ENCODE peak calls at places on chromosomes 3 and 15, in six cellular contexts. Y is psoas muscle, Z is cardiac fibroblast, N is activated T-cell treated with anti-CD3 and anti-CD28 coated beads for 1 hour, R is adrenal gland, W is cortex of kidney. D is an unnamed sample.

GRCh38 chr3:176916777-176917176 is 280.5 kb downstream of the TBL1XR1 start:
- DNase-seq in Y (no peak), N (no peak), W (no peak), R (no peak), Z (no peak), D (no peak)

GRCh38 chr15:95698971-95699370 is 631.5 kb upstream of the NR2F2 start:
- DNase-seq in W (no peak), Z (no peak), R (no peak), N (no peak), Y (no peak), D (no peak)

GRCh38 chr3:107737909-107738308 is 215.1 kb downstream of the BBX start:
- DNase-seq in N (no peak), W (no peak), R (no peak), Y (no peak), Z (no peak), D (no peak)

GRCh38 chr3:194329566-194329965 is 21.6 kb downstream of the CPN2 start:
- DNase-seq in W (no peak), Z (no peak), N (no peak), Y (no peak), R (no peak), D (no peak)

GRCh38 chr3:99720985-99721632 is 82.7 kb downstream of the COL8A1 start:
- DNase-seq in N (no peak), Z (peak; percentile 43), Y (no peak), R (no peak), W (no peak), D (no peak)

GRCh38 chr3:110743984-110744383 is 327.6 kb upstream of the NECTIN3 start:
- DNase-seq in Z (no peak), N (no peak), W (no peak), R (no peak), Y (no peak), D (no peak)

GRCh38 chr3:57009367-57009766 is 51.1 kb upstream of the SPATA12 start:
- DNase-seq in W (no peak), R (no peak), N (no peak), Z (peak; percentile 66), Y (no peak), D (no peak)

GRCh38 chr15:81480645-81481053 is 106.6 kb upstream of the TMC3 start:
- DNase-seq in N (no peak), W (no peak), Z (peak; percentile 75), Y (no peak), R (peak; percentile 19), D (no peak)

GRCh38 chr15:36612063-36612788 is 32.8 kb downstream of the CDIN1 start:
- DNase-seq in Y (no peak), Z (peak; percentile 57), W (no peak), R (no peak), N (no peak), D (no peak)

GRCh38 chr3:174945951-174946350 is 86.8 kb downstream of the NAALADL2 start:
- DNase-seq in R (no peak), W (no peak), Z (no peak), N (no peak), Y (no peak), D (no peak)

GRCh38 chr3:183904833-183905780 is 20.4 kb upstream of the PARL start:
- DNase-seq in W (no peak), Y (no peak), Z (no peak), R (no peak), N (no peak), D (no peak)

GRCh38 chr3:42214565-42215283 is 51.3 kb downstream of the CCK start:
- DNase-seq in Z (no peak), R (no peak), N (no peak), W (no peak), Y (no peak), D (no peak)

GRCh38 chr15:74892313-74892712 is 2.5 kb downstream of the MPI start:
- DNase-seq in Z (no peak), Y (peak; percentile 41), W (no peak), N (no peak), R (peak; percentile 54), D (no peak)

GRCh38 chr3:59150039-59150438 is 100.2 kb upstream of the CFAP20DC start:
- DNase-seq in Z (no peak), Y (no peak), W (no peak), N (no peak), R (no peak), D (no peak)

GRCh38 chr15:49293941-49294340 is 123.9 kb downstream of the GALK2 start:
- DNase-seq in W (no peak), Y (no peak), Z (no peak), N (no peak), R (no peak), D (no peak)

GRCh38 chr15:65884511-65884910 is 15.2 kb downstream of the RAB11A start:
- DNase-seq in Y (no peak), Z (no peak), W (no peak), R (no peak), N (no peak), D (no peak)

GRCh38 chr15:92541197-92542190 is 114.1 kb downstream of the FAM174B start:
- DNase-seq in W (no peak), R (no peak), N (no peak), Y (no peak), Z (no peak), D (no peak)

GRCh38 chr3:162998205-162998604 is 1501.6 kb downstream of the OTOL1 start:
- DNase-seq in W (no peak), N (no peak), R (no peak), Z (no peak), Y (no peak), D (no peak)

GRCh38 chr3:51637941-51638471 is 33.0 kb upstream of the TEX264 start:
- DNase-seq in W (no peak), Z (peak; percentile 74), Y (no peak), N (no peak), R (peak; percentile 49), D (no peak)

GRCh38 chr3:46824561-46824960 is 38.7 kb downstream of the MYL3 start:
- DNase-seq in R (no peak), W (no peak), N (no peak), Y (no peak), Z (no peak), D (no peak)

GRCh38 chr3:18830087-18830486 is 318.2 kb upstream of the KCNH8 start:
- DNase-seq in W (no peak), R (no peak), Z (no peak), Y (no peak), N (no peak), D (no peak)

GRCh38 chr3:172341482-172342059 is 106.7 kb downstream of the GHSR start:
- DNase-seq in W (no peak), R (no peak), N (no peak), Y (no peak), Z (peak; percentile 73), D (no peak)

GRCh38 chr3:68876112-68876713 is 56.1 kb downstream of the TAFA4 start:
- DNase-seq in Y (no peak), N (no peak), R (peak; percentile 31), W (no peak), Z (peak; percentile 82), D (no peak)

GRCh38 chr3:175777495-175777894 is 918.4 kb downstream of the NAALADL2 start:
- DNase-seq in N (no peak), Z (peak; percentile 22), Y (no peak), W (no peak), R (no peak), D (no peak)

GRCh38 chr3:116148881-116149530 is 296.3 kb downstream of the LSAMP start:
- DNase-seq in N (no peak), W (no peak), Z (no peak), Y (no peak), R (no peak), D (no peak)

GRCh38 chr15:80461370-80462060 is 57.3 kb downstream of the ARNT2 start:
- DNase-seq in Z (no peak), R (no peak), W (no peak), Y (no peak), N (no peak), D (no peak)

GRCh38 chr15:86201313-86202008 is 121.8 kb downstream of the AGBL1 start:
- DNase-seq in Y (no peak), N (no peak), W (no peak), Z (no peak), R (no peak), D (no peak)

GRCh38 chr15:34366271-34367043 is 539 bp downstream of the LPCAT4 start:
- DNase-seq in Z (peak; percentile 75), W (no peak), Y (peak; percentile 72), R (peak; percentile 52), N (peak; percentile 28), D (peak; percentile 24)

GRCh38 chr15:24659622-24660021 is 16.0 kb upstream of the NPAP1 start:
- DNase-seq in R (no peak), Y (no peak), N (no peak), Z (no peak), W (no peak), D (no peak)

GRCh38 chr15:67456677-67457529 is 64.0 kb upstream of the C15orf61 start:
- DNase-seq in R (peak; percentile 84), N (peak; percentile 82), W (no peak), Y (peak; percentile 87), Z (peak; percentile 70), D (peak; percentile 73)

GRCh38 chr15:29475096-29475495 is 205.5 kb upstream of the NSMCE3 start:
- DNase-seq in Z (no peak), Y (no peak), N (no peak), R (no peak), W (no peak), D (no peak)

GRCh38 chr3:143600762-143601161 is 247.5 kb downstream of the SLC9A9 start:
- DNase-seq in W (no peak), Z (peak; percentile 31), R (no peak), Y (no peak), N (no peak), D (no peak)

GRCh38 chr3:125556314-125556713 is 36.3 kb upstream of the SNX4 start:
- DNase-seq in W (no peak), R (no peak), Y (no peak), N (no peak), Z (peak; percentile 42), D (no peak)

GRCh38 chr15:63296195-63296594 is 18.8 kb downstream of the APH1B start:
- DNase-seq in Z (no peak), Y (no peak), W (no peak), R (peak; percentile 60), N (no peak), D (no peak)